ENCODE peak calls at places on chromosomes 5 and 9, in eight cellular contexts. One of them, this sample, is unnamed.

GRCh38 chr5:36128795-36129194 is 22.9 kb downstream of the LMBRD2 start:
- DNase-seq in nucleus accumbens: no peak
- DNase-seq in neural crest cell: no peak
- DNase-seq in stimulated activated CD8-positive, alpha-beta memory T cell treated with anti-CD3 and anti-CD28 coated beads, Interleukin-12 subunit alpha, Interleukin-12 subunit beta, amount 100 ng/mL, for 4 hours: no peak
- DNase-seq in iris pigment epithelial cell: no peak
- DNase-seq in stimulated activated effector memory CD8-positive, alpha-beta T cell treated with anti-CD3 and anti-CD28 coated beads, Interleukin-12 subunit alpha, Interleukin-12 subunit beta, amount 100 ng/mL, for 72 hours: no peak
- DNase-seq in WTC11: no peak
- DNase-seq in CD4-positive, CD25-positive, alpha-beta regulatory T cell: no peak
- DNase-seq in this sample: no peak

GRCh38 chr9:90927496-90927895 is 125.9 kb downstream of the SYK start:
- DNase-seq in stimulated activated CD8-positive, alpha-beta memory T cell treated with anti-CD3 and anti-CD28 coated beads, Interleukin-12 subunit alpha, Interleukin-12 subunit beta, amount 100 ng/mL, for 4 hours: no peak
- DNase-seq in stimulated activated effector memory CD8-positive, alpha-beta T cell treated with anti-CD3 and anti-CD28 coated beads, Interleukin-12 subunit alpha, Interleukin-12 subunit beta, amount 100 ng/mL, for 72 hours: no peak
- DNase-seq in iris pigment epithelial cell: no peak
- DNase-seq in nucleus accumbens: no peak
- DNase-seq in WTC11: no peak
- DNase-seq in CD4-positive, CD25-positive, alpha-beta regulatory T cell: no peak
- DNase-seq in neural crest cell: no peak
- DNase-seq in this sample: no peak

GRCh38 chr5:163532203-163532892 is 26.9 kb downstream of the MAT2B start:
- DNase-seq in stimulated activated effector memory CD8-positive, alpha-beta T cell treated with anti-CD3 and anti-CD28 coated beads, Interleukin-12 subunit alpha, Interleukin-12 subunit beta, amount 100 ng/mL, for 72 hours: no peak
- DNase-seq in WTC11: no peak
- DNase-seq in neural crest cell: no peak
- DNase-seq in iris pigment epithelial cell: no peak
- DNase-seq in stimulated activated CD8-positive, alpha-beta memory T cell treated with anti-CD3 and anti-CD28 coated beads, Interleukin-12 subunit alpha, Interleukin-12 subunit beta, amount 100 ng/mL, for 4 hours: no peak
- DNase-seq in nucleus accumbens: no peak
- DNase-seq in CD4-positive, CD25-positive, alpha-beta regulatory T cell: no peak
- DNase-seq in this sample: no peak

GRCh38 chr5:80414113-80414512 is 6.2 kb downstream of the ZFYVE16 start:
- DNase-seq in CD4-positive, CD25-positive, alpha-beta regulatory T cell: no peak
- DNase-seq in iris pigment epithelial cell: peak
- DNase-seq in nucleus accumbens: no peak
- DNase-seq in stimulated activated effector memory CD8-positive, alpha-beta T cell treated with anti-CD3 and anti-CD28 coated beads, Interleukin-12 subunit alpha, Interleukin-12 subunit beta, amount 100 ng/mL, for 72 hours: no peak
- DNase-seq in WTC11: no peak
- DNase-seq in stimulated activated CD8-positive, alpha-beta memory T cell treated with anti-CD3 and anti-CD28 coated beads, Interleukin-12 subunit alpha, Interleukin-12 subunit beta, amount 100 ng/mL, for 4 hours: no peak
- DNase-seq in neural crest cell: no peak
- DNase-seq in this sample: no peak

GRCh38 chr9:128640626-128641025 is 16.0 kb downstream of the DYNC2I2 start:
- DNase-seq in WTC11: no peak
- DNase-seq in neural crest cell: no peak
- DNase-seq in nucleus accumbens: no peak
- DNase-seq in stimulated activated CD8-positive, alpha-beta memory T cell treated with anti-CD3 and anti-CD28 coated beads, Interleukin-12 subunit alpha, Interleukin-12 subunit beta, amount 100 ng/mL, for 4 hours: no peak
- DNase-seq in iris pigment epithelial cell: no peak
- DNase-seq in CD4-positive, CD25-positive, alpha-beta regulatory T cell: no peak
- DNase-seq in stimulated activated effector memory CD8-positive, alpha-beta T cell treated with anti-CD3 and anti-CD28 coated beads, Interleukin-12 subunit alpha, Interleukin-12 subunit beta, amount 100 ng/mL, for 72 hours: no peak
- DNase-seq in this sample: no peak

GRCh38 chr9:127968717-127969383 is 11.9 kb downstream of the EEIG1 start:
- DNase-seq in WTC11: no peak
- DNase-seq in CD4-positive, CD25-positive, alpha-beta regulatory T cell: no peak
- DNase-seq in nucleus accumbens: peak
- DNase-seq in stimulated activated effector memory CD8-positive, alpha-beta T cell treated with anti-CD3 and anti-CD28 coated beads, Interleukin-12 subunit alpha, Interleukin-12 subunit beta, amount 100 ng/mL, for 72 hours: no peak
- DNase-seq in neural crest cell: no peak
- DNase-seq in stimulated activated CD8-positive, alpha-beta memory T cell treated with anti-CD3 and anti-CD28 coated beads, Interleukin-12 subunit alpha, Interleukin-12 subunit beta, amount 100 ng/mL, for 4 hours: no peak
- DNase-seq in iris pigment epithelial cell: peak
- DNase-seq in this sample: peak

GRCh38 chr9:134365791-134366222 is 39.6 kb downstream of the RXRA start:
- DNase-seq in nucleus accumbens: no peak
- DNase-seq in CD4-positive, CD25-positive, alpha-beta regulatory T cell: no peak
- DNase-seq in iris pigment epithelial cell: no peak
- DNase-seq in stimulated activated CD8-positive, alpha-beta memory T cell treated with anti-CD3 and anti-CD28 coated beads, Interleukin-12 subunit alpha, Interleukin-12 subunit beta, amount 100 ng/mL, for 4 hours: no peak
- DNase-seq in stimulated activated effector memory CD8-positive, alpha-beta T cell treated with anti-CD3 and anti-CD28 coated beads, Interleukin-12 subunit alpha, Interleukin-12 subunit beta, amount 100 ng/mL, for 72 hours: no peak
- DNase-seq in neural crest cell: no peak
- DNase-seq in WTC11: peak
- DNase-seq in this sample: no peak

GRCh38 chr5:149675467-149676201 is 54.5 kb upstream of the PPARGC1B start:
- DNase-seq in CD4-positive, CD25-positive, alpha-beta regulatory T cell: no peak
- DNase-seq in iris pigment epithelial cell: no peak
- DNase-seq in stimulated activated CD8-positive, alpha-beta memory T cell treated with anti-CD3 and anti-CD28 coated beads, Interleukin-12 subunit alpha, Interleukin-12 subunit beta, amount 100 ng/mL, for 4 hours: no peak
- DNase-seq in neural crest cell: no peak
- DNase-seq in stimulated activated effector memory CD8-positive, alpha-beta T cell treated with anti-CD3 and anti-CD28 coated beads, Interleukin-12 subunit alpha, Interleukin-12 subunit beta, amount 100 ng/mL, for 72 hours: no peak
- DNase-seq in WTC11: no peak
- DNase-seq in nucleus accumbens: no peak
- DNase-seq in this sample: no peak

GRCh38 chr9:123450096-123450495 is 94.1 kb downstream of the CRB2 start:
- DNase-seq in stimulated activated CD8-positive, alpha-beta memory T cell treated with anti-CD3 and anti-CD28 coated beads, Interleukin-12 subunit alpha, Interleukin-12 subunit beta, amount 100 ng/mL, for 4 hours: no peak
- DNase-seq in neural crest cell: no peak
- DNase-seq in stimulated activated effector memory CD8-positive, alpha-beta T cell treated with anti-CD3 and anti-CD28 coated beads, Interleukin-12 subunit alpha, Interleukin-12 subunit beta, amount 100 ng/mL, for 72 hours: no peak
- DNase-seq in WTC11: no peak
- DNase-seq in nucleus accumbens: no peak
- DNase-seq in iris pigment epithelial cell: no peak
- DNase-seq in CD4-positive, CD25-positive, alpha-beta regulatory T cell: no peak
- DNase-seq in this sample: no peak

GRCh38 chr5:169281625-169282024 is 19.3 kb downstream of the SLIT3 start:
- DNase-seq in iris pigment epithelial cell: no peak
- DNase-seq in stimulated activated CD8-positive, alpha-beta memory T cell treated with anti-CD3 and anti-CD28 coated beads, Interleukin-12 subunit alpha, Interleukin-12 subunit beta, amount 100 ng/mL, for 4 hours: no peak
- DNase-seq in stimulated activated effector memory CD8-positive, alpha-beta T cell treated with anti-CD3 and anti-CD28 coated beads, Interleukin-12 subunit alpha, Interleukin-12 subunit beta, amount 100 ng/mL, for 72 hours: no peak
- DNase-seq in WTC11: no peak
- DNase-seq in CD4-positive, CD25-positive, alpha-beta regulatory T cell: no peak
- DNase-seq in neural crest cell: no peak
- DNase-seq in nucleus accumbens: no peak
- DNase-seq in this sample: no peak

GRCh38 chr9:109179801-109180523 is 12.9 kb upstream of the FRRS1L start:
- DNase-seq in iris pigment epithelial cell: no peak
- DNase-seq in nucleus accumbens: peak
- DNase-seq in neural crest cell: no peak
- DNase-seq in WTC11: no peak
- DNase-seq in stimulated activated CD8-positive, alpha-beta memory T cell treated with anti-CD3 and anti-CD28 coated beads, Interleukin-12 subunit alpha, Interleukin-12 subunit beta, amount 100 ng/mL, for 4 hours: no peak
- DNase-seq in CD4-positive, CD25-positive, alpha-beta regulatory T cell: no peak
- DNase-seq in stimulated activated effector memory CD8-positive, alpha-beta T cell treated with anti-CD3 and anti-CD28 coated beads, Interleukin-12 subunit alpha, Interleukin-12 subunit beta, amount 100 ng/mL, for 72 hours: no peak
- DNase-seq in this sample: peak

GRCh38 chr5:142120247-142120935 is 11.8 kb downstream of the NDFIP1 start:
- DNase-seq in WTC11: no peak
- DNase-seq in iris pigment epithelial cell: no peak
- DNase-seq in neural crest cell: no peak
- DNase-seq in nucleus accumbens: no peak
- DNase-seq in stimulated activated CD8-positive, alpha-beta memory T cell treated with anti-CD3 and anti-CD28 coated beads, Interleukin-12 subunit alpha, Interleukin-12 subunit beta, amount 100 ng/mL, for 4 hours: no peak
- DNase-seq in stimulated activated effector memory CD8-positive, alpha-beta T cell treated with anti-CD3 and anti-CD28 coated beads, Interleukin-12 subunit alpha, Interleukin-12 subunit beta, amount 100 ng/mL, for 72 hours: no peak
- DNase-seq in CD4-positive, CD25-positive, alpha-beta regulatory T cell: peak
- DNase-seq in this sample: no peak

GRCh38 chr5:133334796-133335639 is 277.3 kb downstream of the FSTL4 start:
- DNase-seq in iris pigment epithelial cell: no peak
- DNase-seq in neural crest cell: no peak
- DNase-seq in stimulated activated effector memory CD8-positive, alpha-beta T cell treated with anti-CD3 and anti-CD28 coated beads, Interleukin-12 subunit alpha, Interleukin-12 subunit beta, amount 100 ng/mL, for 72 hours: no peak
- DNase-seq in nucleus accumbens: no peak
- DNase-seq in WTC11: no peak
- DNase-seq in stimulated activated CD8-positive, alpha-beta memory T cell treated with anti-CD3 and anti-CD28 coated beads, Interleukin-12 subunit alpha, Interleukin-12 subunit beta, amount 100 ng/mL, for 4 hours: no peak
- DNase-seq in CD4-positive, CD25-positive, alpha-beta regulatory T cell: no peak
- DNase-seq in this sample: no peak

GRCh38 chr5:164449460-164449859 is 944.0 kb downstream of the MAT2B start:
- DNase-seq in stimulated activated CD8-positive, alpha-beta memory T cell treated with anti-CD3 and anti-CD28 coated beads, Interleukin-12 subunit alpha, Interleukin-12 subunit beta, amount 100 ng/mL, for 4 hours: no peak
- DNase-seq in CD4-positive, CD25-positive, alpha-beta regulatory T cell: no peak
- DNase-seq in iris pigment epithelial cell: no peak
- DNase-seq in WTC11: no peak
- DNase-seq in stimulated activated effector memory CD8-positive, alpha-beta T cell treated with anti-CD3 and anti-CD28 coated beads, Interleukin-12 subunit alpha, Interleukin-12 subunit beta, amount 100 ng/mL, for 72 hours: no peak
- DNase-seq in neural crest cell: no peak
- DNase-seq in nucleus accumbens: no peak
- DNase-seq in this sample: no peak

GRCh38 chr5:73942783-73943182 is 316.8 kb downstream of the ARHGEF28 start:
- DNase-seq in WTC11: no peak
- DNase-seq in stimulated activated effector memory CD8-positive, alpha-beta T cell treated with anti-CD3 and anti-CD28 coated beads, Interleukin-12 subunit alpha, Interleukin-12 subunit beta, amount 100 ng/mL, for 72 hours: no peak
- DNase-seq in nucleus accumbens: no peak
- DNase-seq in stimulated activated CD8-positive, alpha-beta memory T cell treated with anti-CD3 and anti-CD28 coated beads, Interleukin-12 subunit alpha, Interleukin-12 subunit beta, amount 100 ng/mL, for 4 hours: no peak
- DNase-seq in neural crest cell: no peak
- DNase-seq in iris pigment epithelial cell: no peak
- DNase-seq in CD4-positive, CD25-positive, alpha-beta regulatory T cell: no peak
- DNase-seq in this sample: no peak

GRCh38 chr5:72234265-72234700 is 85.8 kb downstream of the MRPS27 start:
- DNase-seq in iris pigment epithelial cell: peak
- DNase-seq in stimulated activated effector memory CD8-positive, alpha-beta T cell treated with anti-CD3 and anti-CD28 coated beads, Interleukin-12 subunit alpha, Interleukin-12 subunit beta, amount 100 ng/mL, for 72 hours: no peak
- DNase-seq in stimulated activated CD8-positive, alpha-beta memory T cell treated with anti-CD3 and anti-CD28 coated beads, Interleukin-12 subunit alpha, Interleukin-12 subunit beta, amount 100 ng/mL, for 4 hours: no peak
- DNase-seq in neural crest cell: no peak
- DNase-seq in CD4-positive, CD25-positive, alpha-beta regulatory T cell: peak
- DNase-seq in WTC11: no peak
- DNase-seq in nucleus accumbens: no peak
- DNase-seq in this sample: no peak

GRCh38 chr9:98997580-98997979 is 53.9 kb downstream of the COL15A1 start:
- DNase-seq in WTC11: no peak
- DNase-seq in nucleus accumbens: no peak
- DNase-seq in iris pigment epithelial cell: no peak
- DNase-seq in neural crest cell: no peak
- DNase-seq in stimulated activated effector memory CD8-positive, alpha-beta T cell treated with anti-CD3 and anti-CD28 coated beads, Interleukin-12 subunit alpha, Interleukin-12 subunit beta, amount 100 ng/mL, for 72 hours: no peak
- DNase-seq in CD4-positive, CD25-positive, alpha-beta regulatory T cell: no peak
- DNase-seq in stimulated activated CD8-positive, alpha-beta memory T cell treated with anti-CD3 and anti-CD28 coated beads, Interleukin-12 subunit alpha, Interleukin-12 subunit beta, amount 100 ng/mL, for 4 hours: no peak
- DNase-seq in this sample: no peak

GRCh38 chr5:178388381-178389030 is 155.9 kb upstream of the PHYKPL start:
- DNase-seq in iris pigment epithelial cell: peak
- DNase-seq in stimulated activated effector memory CD8-positive, alpha-beta T cell treated with anti-CD3 and anti-CD28 coated beads, Interleukin-12 subunit alpha, Interleukin-12 subunit beta, amount 100 ng/mL, for 72 hours: no peak
- DNase-seq in neural crest cell: no peak
- DNase-seq in WTC11: peak
- DNase-seq in stimulated activated CD8-positive, alpha-beta memory T cell treated with anti-CD3 and anti-CD28 coated beads, Interleukin-12 subunit alpha, Interleukin-12 subunit beta, amount 100 ng/mL, for 4 hours: no peak
- DNase-seq in nucleus accumbens: no peak
- DNase-seq in CD4-positive, CD25-positive, alpha-beta regulatory T cell: no peak
- DNase-seq in this sample: no peak

This sample was measured in head of caudate nucleus.